ENCODE peak calls at places on chromosome 17, in four cellular contexts. R, U, J and F are unnamed samples.

GRCh38 chr17:68509151-68510057 is 2.8 kb upstream of the PRKAR1A start:
- DNase-seq in R (no peak), U (no peak), J (peak), F (no peak)

GRCh38 chr17:48077555-48077954 is 23.7 kb downstream of the CBX1 start:
- DNase-seq in R (no peak), U (no peak), J (no peak), F (no peak)

GRCh38 chr17:31492880-31493655 is 101.6 kb downstream of the RAB11FIP4 start:
- DNase-seq in R (no peak), J (no peak), U (no peak), F (no peak)

GRCh38 chr17:70871180-70871818 is 702.0 kb downstream of the KCNJ2 start:
- DNase-seq in J (no peak), R (no peak), U (no peak), F (no peak)

GRCh38 chr17:33021731-33022408 is 30.2 kb downstream of the SPACA3 start:
- DNase-seq in J (no peak), R (no peak), U (no peak), F (no peak)

GRCh38 chr17:19753661-19754463 is 5.8 kb upstream of the ALDH3A1 start:
- DNase-seq in R (peak), U (no peak), J (no peak), F (no peak)

GRCh38 chr17:45123930-45124796 is 8.2 kb downstream of the PLCD3 start:
- DNase-seq in R (peak), U (peak), J (peak), F (peak)

GRCh38 chr17:27546624-27547300 is 84.2 kb upstream of the LGALS9 start:
- DNase-seq in U (no peak), R (no peak), J (no peak), F (no peak)

GRCh38 chr17:56316604-56317003 is 163.3 kb downstream of the ANKFN1 start:
- DNase-seq in R (no peak), J (no peak), U (no peak), F (no peak)

GRCh38 chr17:80471922-80472321 is 4.5 kb downstream of the NPTX1 start:
- DNase-seq in J (no peak), U (no peak), R (no peak), F (no peak)

GRCh38 chr17:18224428-18225120 is 861 bp upstream of the LLGL1 start:
- DNase-seq in R (no peak), J (no peak), U (peak), F (peak)

GRCh38 chr17:12898110-12898509 is 108.8 kb downstream of the ARHGAP44 start:
- DNase-seq in U (no peak), R (no peak), J (no peak), F (no peak)

GRCh38 chr17:3472137-3472536 is 518 bp upstream of the SPATA22 start:
- DNase-seq in U (no peak), R (no peak), J (no peak), F (no peak)

GRCh38 chr17:79581306-79581932 is 29.4 kb downstream of the RBFOX3 start:
- DNase-seq in J (no peak), R (no peak), U (no peak), F (no peak)

GRCh38 chr17:81035389-81036127 is 607 bp downstream of the BAIAP2 start:
- DNase-seq in J (no peak), U (peak), R (no peak), F (peak)

GRCh38 chr17:49530118-49530517 is 35.0 kb downstream of the NGFR start:
- DNase-seq in J (no peak), U (no peak), R (no peak), F (no peak)

GRCh38 chr17:13919818-13920217 is 149.5 kb upstream of the COX10 start:
- DNase-seq in U (no peak), J (no peak), R (no peak), F (no peak)

GRCh38 chr17:60573139-60573975 is 26.6 kb upstream of the PPM1D start:
- DNase-seq in U (no peak), J (no peak), R (no peak), F (peak)

GRCh38 chr17:63598284-63598683 is 2.4 kb upstream of the TACO1 start:
- DNase-seq in U (no peak), R (no peak), J (no peak), F (no peak)

GRCh38 chr17:82948081-82948511 is 108.3 kb upstream of the ZNF750 start:
- DNase-seq in U (no peak), J (peak), R (no peak), F (no peak)

GRCh38 chr17:2406271-2406902 is 5.5 kb upstream of the MNT start:
- DNase-seq in U (no peak), R (no peak), J (no peak), F (no peak)

GRCh38 chr17:78351449-78352006 is 8.3 kb downstream of the SOCS3 start:
- DNase-seq in J (peak), R (peak), U (peak), F (peak)

GRCh38 chr17:60173304-60173807 is 23.6 kb downstream of the CA4 start:
- DNase-seq in J (no peak), U (peak), R (no peak), F (peak)

DNA sequence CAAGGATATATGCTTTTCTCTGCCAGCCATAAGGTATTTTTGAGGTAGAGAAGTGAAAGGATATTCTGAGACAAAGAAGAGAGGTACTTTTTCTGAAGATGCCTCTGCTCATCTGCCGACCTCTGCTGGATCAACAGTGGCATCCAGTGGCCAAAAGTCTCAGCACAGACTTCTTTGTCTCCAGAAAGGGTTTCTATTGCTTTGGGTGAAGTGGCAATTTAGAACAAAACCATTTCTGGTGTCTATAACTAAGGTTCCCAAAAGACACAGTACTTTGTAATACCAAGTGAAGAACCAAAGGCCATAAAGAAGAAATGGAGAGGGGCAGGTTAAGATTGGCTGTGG is 155.2 kb upstream of the C17orf78 start:
- DNase-seq in J (no peak), U (peak), R (peak), F (peak)
- TF ChIP-seq CTCF in J (no peak), U (peak), R (peak), F (peak)

GRCh38 chr17:794876-795275 is 12.7 kb downstream of the MRM3 start:
- DNase-seq in U (peak), R (peak), J (peak), F (peak)
- H3K4me3 ChIP-seq in U (no peak), R (peak), J (no peak), F (no peak)

GRCh38 chr17:76432712-76433336 is 20.1 kb downstream of the UBE2O start:
- DNase-seq in U (peak), J (no peak), R (no peak), F (no peak)
- TF ChIP-seq CTCF in U (peak), J (no peak), R (peak), F (peak)

GRCh38 chr17:64781013-64781392 is 118.9 kb upstream of the SMURF2 start:
- DNase-seq in J (no peak), R (no peak), U (no peak), F (no peak)
- H3K4me3 ChIP-seq in J (peak), R (peak), U (no peak), F (no peak)

GRCh38 chr17:61574542-61575351 is 16.3 kb downstream of the NACA2 start:
- DNase-seq in R (peak), J (no peak), U (peak), F (peak)
- TF ChIP-seq CTCF in R (peak), J (no peak), U (peak), F (peak)

GRCh38 chr17:30248786-30249185 is 13.3 kb upstream of the SLC6A4 start:
- DNase-seq in U (no peak), J (no peak), R (no peak), F (peak)

GRCh38 chr17:30253316-30253715 is 17.8 kb upstream of the SLC6A4 start:
- DNase-seq in J (no peak), U (no peak), R (no peak), F (no peak)

GRCh38 chr17:30246460-30246859 is 11.0 kb upstream of the SLC6A4 start:
- DNase-seq in R (no peak), U (no peak), J (no peak), F (no peak)

GRCh38 chr17:30251931-30252330 is 16.4 kb upstream of the SLC6A4 start:
- DNase-seq in J (no peak), U (no peak), R (no peak), F (peak)

GRCh38 chr17:30249460-30249859 is 14.0 kb upstream of the SLC6A4 start:
- DNase-seq in U (no peak), J (no peak), R (no peak), F (no peak)
- H3K4me3 ChIP-seq in U (no peak), J (no peak), R (no peak), F (no peak)

DNA sequence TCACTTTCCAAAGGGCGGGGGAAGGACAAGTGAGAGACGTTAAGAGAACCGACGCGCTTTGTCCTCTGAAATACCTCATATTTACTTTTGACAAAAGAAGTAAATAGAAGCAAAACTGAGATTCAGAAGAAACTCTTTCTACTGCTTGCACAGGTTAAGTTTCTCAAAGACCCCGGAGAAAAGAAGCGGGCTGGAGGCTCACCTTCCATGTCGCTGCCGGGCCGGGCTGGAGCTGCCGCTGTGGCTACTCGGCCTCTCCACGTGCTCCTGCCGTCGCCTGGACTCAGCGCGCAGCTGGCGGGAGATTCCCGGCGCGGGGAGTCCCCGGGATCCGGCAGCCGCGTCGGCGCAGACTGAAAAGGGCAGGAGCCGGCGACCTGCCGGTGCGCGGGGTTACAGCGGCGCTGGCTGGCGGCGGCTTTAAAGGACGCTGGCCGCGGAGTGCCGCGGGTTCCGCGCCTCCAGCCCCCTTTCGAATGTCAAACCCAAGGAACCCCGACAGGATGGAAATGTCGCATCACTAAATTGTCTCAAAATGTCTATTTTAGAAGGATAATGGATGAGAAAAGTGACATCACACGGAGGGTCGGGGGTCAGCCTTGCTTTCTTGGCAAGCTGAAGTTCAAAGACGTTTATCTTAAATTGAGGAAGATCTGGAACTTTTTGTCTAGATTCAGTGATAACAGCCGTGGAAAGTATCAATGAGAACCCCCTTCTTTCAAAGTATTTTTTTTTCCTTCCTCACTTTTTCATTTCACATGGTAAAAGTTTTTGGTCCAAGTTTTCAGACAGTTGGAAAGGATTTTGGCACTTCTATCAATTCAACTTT is at the start of gene IKZF3:
- DNase-seq in U (peak), R (peak), J (no peak), F (no peak)
- TF ChIP-seq CTCF in U (no peak), R (no peak), J (no peak), F (no peak)

DNA sequence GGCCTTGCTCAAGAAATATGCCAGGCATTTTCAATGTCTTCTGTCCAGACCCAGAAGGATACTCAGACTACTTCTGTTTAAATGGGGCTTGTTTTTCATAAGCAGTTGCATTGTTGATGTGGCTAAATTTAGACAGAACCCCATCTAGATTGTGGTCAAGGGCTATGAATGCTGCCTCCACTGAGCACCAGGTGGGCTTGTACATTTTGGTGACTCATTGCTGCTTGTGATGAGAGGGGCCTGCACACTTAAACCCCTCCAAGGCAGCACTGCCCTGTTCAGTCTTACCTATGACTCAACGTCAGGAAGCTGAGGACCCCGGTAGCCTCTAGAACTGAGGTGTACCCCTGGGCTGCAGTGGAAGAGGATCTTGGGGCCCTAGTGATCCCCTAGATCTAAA is 144.0 kb downstream of the PRKCA start:
- DNase-seq in R (no peak), U (no peak), J (no peak), F (no peak)
- H3K4me3 ChIP-seq in R (no peak), U (no peak), J (no peak), F (no peak)

DNA sequence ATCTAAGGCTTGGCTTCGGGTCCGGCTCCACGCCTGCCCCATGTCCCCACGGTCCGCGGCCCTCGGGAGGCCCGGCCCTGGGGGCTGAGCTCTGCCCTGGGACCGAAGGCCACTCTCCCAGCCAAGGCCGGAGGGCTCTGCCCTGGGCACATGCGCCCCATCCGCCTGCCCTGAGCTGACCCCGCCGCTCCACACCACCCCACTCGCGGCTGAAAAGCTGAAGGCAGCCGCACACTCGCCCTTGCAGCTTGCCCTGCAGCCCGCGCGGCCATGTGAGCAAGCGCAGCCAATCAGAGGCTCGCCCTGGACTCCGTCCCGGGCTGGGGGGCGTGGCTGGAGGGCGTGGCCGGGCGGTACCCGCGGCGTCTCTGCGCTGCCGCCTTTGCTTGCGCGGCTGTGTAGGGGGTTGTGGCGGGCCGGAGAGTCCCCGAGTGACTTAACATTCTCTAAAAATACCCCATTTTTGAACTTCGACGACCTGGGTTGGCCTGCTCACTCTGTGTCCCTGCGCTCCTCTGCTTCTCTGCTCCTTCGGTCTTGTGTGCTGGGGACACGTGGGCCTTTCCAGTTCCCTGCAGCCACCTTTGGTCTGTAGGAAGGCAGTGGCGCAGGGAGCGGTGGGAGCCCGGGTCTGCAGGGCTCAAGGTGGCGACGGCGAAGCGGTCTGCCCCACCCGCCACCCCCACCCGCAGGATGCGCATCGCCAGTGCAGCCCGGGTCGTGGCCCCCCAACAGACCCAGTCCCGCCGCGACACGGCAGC is 8.8 kb upstream of the MAP2K3 start:
- DNase-seq in R (peak), J (peak), U (peak), F (peak)
- TF ChIP-seq CTCF in R (no peak), J (peak), U (no peak), F (peak)